ENCODE peak calls at places on chromosomes 7 and 10, in six cellular contexts. Z is endothelial cell, P is IMR-90, A is Calu3, M is nephron progenitor cell, C is body of pancreas. Q is an unnamed sample.

GRCh38 chr7:149354119-149354518 is 92.1 kb downstream of the ZNF783 start:
- DNase-seq in P (no peak), Z (no peak), C (no peak), A (no peak), M (no peak), Q (no peak)

GRCh38 chr10:45154481-45154880 is 153.8 kb downstream of the ZNF22 start:
- DNase-seq in C (no peak), A (no peak), M (no peak), P (peak; percentile 20), Z (no peak), Q (no peak)

GRCh38 chr7:111863269-111863668 is 301.0 kb upstream of the IMMP2L start:
- DNase-seq in P (no peak), M (no peak), C (no peak), A (no peak), Z (no peak), Q (no peak)

GRCh38 chr7:98559219-98559618 is 57.9 kb upstream of the NPTX2 start:
- DNase-seq in Z (no peak), M (no peak), A (no peak), P (no peak), C (no peak), Q (no peak)

GRCh38 chr7:100967292-100967863 is 2.0 kb upstream of the MUC12 start:
- DNase-seq in M (no peak), C (no peak), A (no peak), P (no peak), Z (no peak), Q (no peak)

GRCh38 chr7:137804819-137805218 is 42.0 kb downstream of the DGKI start:
- DNase-seq in M (no peak), C (no peak), P (peak; percentile 55), A (no peak), Z (no peak), Q (no peak)

GRCh38 chr10:3036155-3036554 is 31.2 kb upstream of the PFKP start:
- DNase-seq in C (no peak), P (no peak), A (no peak), M (no peak), Z (no peak), Q (no peak)

GRCh38 chr7:24038993-24039392 is 245.0 kb upstream of the NPY start:
- DNase-seq in A (no peak), P (no peak), Z (no peak), M (no peak), C (no peak), Q (no peak)

GRCh38 chr7:125279956-125280355 is 350.3 kb upstream of the POT1 start:
- DNase-seq in C (no peak), A (no peak), Z (no peak), P (no peak), M (no peak), Q (no peak)

GRCh38 chr7:100152937-100153666 is 4.4 kb downstream of the LAMTOR4 start:
- DNase-seq in Z (no peak), A (no peak), C (no peak), P (no peak), M (no peak), Q (no peak)

GRCh38 chr7:33547880-33548279 is 357.5 kb upstream of the BMPER start:
- DNase-seq in C (no peak), Z (no peak), M (no peak), A (no peak), P (peak; percentile 33), Q (no peak)

GRCh38 chr10:21195149-21195731 is 298.1 kb upstream of the NEBL start:
- DNase-seq in Z (no peak), A (peak; percentile 52), M (no peak), C (no peak), P (no peak), Q (no peak)

GRCh38 chr7:122463631-122464030 is 159.1 kb upstream of the FEZF1 start:
- DNase-seq in P (no peak), M (no peak), A (no peak), Z (no peak), C (no peak), Q (no peak)

GRCh38 chr10:43254199-43254730 is 12.6 kb downstream of the RASGEF1A start:
- DNase-seq in C (no peak), M (peak; percentile 46), P (no peak), A (no peak), Z (no peak), Q (no peak)

GRCh38 chr10:86938260-86938659 is 19.2 kb downstream of the MMRN2 start:
- DNase-seq in P (no peak), C (no peak), M (no peak), Z (no peak), A (no peak), Q (peak; percentile 23)

GRCh38 chr10:88343761-88344484 is 239.2 kb downstream of the RNLS start:
- DNase-seq in P (no peak), A (no peak), Z (no peak), M (no peak), C (no peak), Q (no peak)

GRCh38 chr10:65396997-65397396 is 1528.8 kb upstream of the LRRTM3 start:
- DNase-seq in C (no peak), M (no peak), P (no peak), Z (no peak), A (no peak), Q (no peak)

GRCh38 chr10:30184397-30185033 is 125.1 kb upstream of the JCAD start:
- DNase-seq in A (no peak), Z (no peak), M (no peak), P (peak; percentile 23), C (no peak), Q (no peak)

GRCh38 chr10:30187010-30187409 is 127.6 kb upstream of the JCAD start:
- DNase-seq in C (no peak), Z (no peak), P (no peak), A (no peak), M (no peak), Q (no peak)

GRCh38 chr10:30185916-30186315 is 126.5 kb upstream of the JCAD start:
- DNase-seq in Z (no peak), M (no peak), C (no peak), P (peak; percentile 90), A (peak; percentile 15), Q (no peak)

GRCh38 chr10:30188101-30188500 is 128.7 kb upstream of the JCAD start:
- DNase-seq in C (no peak), P (peak; percentile 38), Z (peak; percentile 54), M (no peak), A (no peak), Q (no peak)

DNA sequence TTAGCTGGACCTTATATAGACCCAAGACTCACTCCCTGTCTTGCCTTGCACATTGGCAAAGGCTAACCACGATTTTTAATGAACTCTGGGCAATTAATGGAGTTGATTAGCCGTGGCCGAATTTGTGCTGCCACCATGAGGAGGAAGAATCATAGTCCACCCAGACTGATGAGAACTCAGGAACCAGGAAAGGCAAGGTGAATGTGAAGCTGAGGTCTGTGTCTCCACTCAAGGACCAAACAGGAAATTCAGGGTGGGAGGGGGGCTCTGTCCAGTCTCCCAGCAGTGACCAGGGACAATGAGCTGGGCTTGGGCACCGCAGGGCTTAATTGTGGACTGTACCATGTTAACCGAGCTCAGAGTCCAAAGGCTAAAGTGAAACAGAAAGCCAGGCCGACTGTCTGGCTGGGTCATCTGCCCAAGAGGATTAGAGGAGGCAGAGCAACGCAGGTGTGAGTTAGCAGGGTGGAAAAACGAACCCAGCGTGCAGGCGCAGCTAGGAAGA is 127.0 kb upstream of the JCAD start:
- DNase-seq in P (no peak), C (peak; percentile 23), A (peak; percentile 20), M (no peak), Z (peak; percentile 13), Q (no peak)
- TF ChIP-seq CTCF in P (peak; percentile 18), C (no peak), A (no peak), M (no peak), Z (no peak), Q (no peak)

GRCh38 chr10:78276139-78276538 is 242.5 kb downstream of the RPS24 start:
- DNase-seq in M (no peak), A (no peak), C (no peak), P (no peak), Z (no peak), Q (no peak)

GRCh38 chr10:78280604-78281003 is 246.9 kb downstream of the RPS24 start:
- DNase-seq in C (no peak), M (no peak), Z (no peak), A (no peak), P (no peak), Q (no peak)

GRCh38 chr10:78277734-78278404 is 244.2 kb downstream of the RPS24 start:
- DNase-seq in Z (no peak), A (no peak), C (no peak), P (peak; percentile 75), M (no peak), Q (no peak)

GRCh38 chr10:78274491-78274890 is 240.8 kb downstream of the RPS24 start:
- DNase-seq in A (no peak), C (no peak), Z (no peak), M (no peak), P (no peak), Q (no peak)

GRCh38 chr10:78277267-78277666 is 243.6 kb downstream of the RPS24 start:
- DNase-seq in C (no peak), M (no peak), A (no peak), Z (no peak), P (no peak), Q (no peak)
- TF ChIP-seq CTCF in C (no peak), M (no peak), A (no peak), Z (no peak), P (no peak), Q (no peak)

GRCh38 chr7:130445008-130445407 is 4.2 kb upstream of the CEP41 start:
- DNase-seq in Z (no peak), C (no peak), M (no peak), P (no peak), A (no peak), Q (no peak)
- TF ChIP-seq CTCF in Z (no peak), C (no peak), M (no peak), P (no peak), A (no peak), Q (no peak)

GRCh38 chr10:49538381-49539319 is at the start of gene ERCC6:
- DNase-seq in M (peak; percentile 97), C (peak; percentile 99), Z (peak; percentile 97), A (peak; percentile 97), P (peak; percentile 98), Q (peak; percentile 94)
- TF ChIP-seq CTCF in M (no peak), C (no peak), Z (no peak), A (no peak), P (no peak), Q (no peak)

DNA sequence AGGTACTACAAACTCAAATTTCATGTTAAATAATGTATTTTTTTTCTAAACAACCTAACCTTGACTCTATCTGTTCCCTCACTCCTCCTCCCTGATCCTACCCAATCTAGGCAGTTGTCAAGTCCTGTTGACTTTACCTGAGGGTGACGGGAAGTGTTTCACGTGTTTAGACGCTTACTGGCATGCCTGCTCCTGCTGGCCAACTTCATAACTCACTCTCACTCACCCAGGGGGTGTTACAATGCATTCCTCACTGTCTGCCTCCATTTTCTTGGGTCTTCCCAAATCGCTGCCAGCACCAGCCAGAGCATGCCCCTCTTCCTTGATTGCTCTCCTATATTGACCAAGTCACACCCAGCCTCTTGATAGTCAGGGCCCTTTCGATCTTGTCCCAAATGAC is 28.3 kb downstream of the CRCP start:
- DNase-seq in A (no peak), C (peak; percentile 38), M (no peak), P (no peak), Z (no peak), Q (no peak)
- TF ChIP-seq CTCF in A (no peak), C (no peak), M (no peak), P (no peak), Z (no peak), Q (no peak)

GRCh38 chr10:133351408-133352318 is 4.5 kb downstream of the PRAP1 start:
- DNase-seq in Z (no peak), M (no peak), P (no peak), A (no peak), C (no peak), Q (no peak)
- TF ChIP-seq CTCF in Z (no peak), M (no peak), P (peak; percentile 9), A (no peak), C (no peak), Q (no peak)